ENCODE peak calls at places on chromosomes 5 and 9, in eight cellular contexts. B, R, S, I, G, Q, X and M are unnamed samples.

GRCh38 chr5:33310471-33310870 is 130.3 kb upstream of the TARS1 start:
- DNase-seq in R (peak), Q (no peak), S (no peak), B (no peak), G (no peak), I (no peak), X (no peak), M (no peak)

GRCh38 chr9:33307067-33307466 is 16.8 kb downstream of the NFX1 start:
- DNase-seq in R (no peak), G (no peak), S (no peak), B (no peak), I (no peak), X (no peak), Q (no peak), M (no peak)

GRCh38 chr5:139660105-139660915 is 12.2 kb downstream of the CXXC5 start:
- DNase-seq in B (no peak), G (no peak), I (peak), Q (no peak), R (peak), X (no peak), S (peak), M (no peak)

GRCh38 chr9:114738581-114739316 is 56.8 kb upstream of the TEX48 start:
- DNase-seq in X (peak), R (peak), G (no peak), Q (peak), I (peak), B (peak), S (peak), M (peak)

GRCh38 chr9:71680189-71680983 is 87.9 kb downstream of the CEMIP2 start:
- DNase-seq in X (no peak), B (no peak), R (peak), Q (no peak), G (no peak), S (no peak), I (peak), M (no peak)

GRCh38 chr9:121499427-121500164 is at the start of gene GGTA1:
- DNase-seq in B (peak), R (peak), G (no peak), X (peak), S (peak), Q (no peak), I (peak), M (no peak)

GRCh38 chr9:131869312-131869711 is 129.4 kb upstream of the RAPGEF1 start:
- DNase-seq in G (no peak), B (no peak), X (no peak), S (no peak), Q (no peak), R (no peak), I (no peak), M (no peak)

GRCh38 chr5:74530316-74530917 is 110.1 kb downstream of the ENC1 start:
- DNase-seq in I (no peak), X (no peak), R (no peak), S (no peak), B (no peak), G (no peak), Q (no peak), M (no peak)

GRCh38 chr5:139241139-139241538 is 43.0 kb upstream of the SIL1 start:
- DNase-seq in B (no peak), X (no peak), S (no peak), I (no peak), G (no peak), R (no peak), Q (no peak), M (no peak)

GRCh38 chr9:134059188-134059641 is 8.6 kb downstream of the BRD3 start:
- DNase-seq in X (no peak), S (no peak), I (no peak), G (no peak), Q (no peak), R (no peak), B (no peak), M (no peak)

GRCh38 chr9:37266630-37267029 is 146.3 kb downstream of the ZCCHC7 start:
- DNase-seq in Q (no peak), X (no peak), S (no peak), R (no peak), I (no peak), G (no peak), B (no peak), M (no peak)

GRCh38 chr5:66861402-66861801 is 265.2 kb downstream of the MAST4 start:
- DNase-seq in G (no peak), R (no peak), I (no peak), X (no peak), S (no peak), B (no peak), Q (no peak), M (no peak)

GRCh38 chr5:136246122-136246521 is 53.2 kb upstream of the SMIM32 start:
- DNase-seq in G (no peak), S (no peak), I (peak), R (no peak), B (no peak), Q (no peak), X (no peak), M (no peak)

GRCh38 chr5:173320259-173320658 is 8.0 kb downstream of the STC2 start:
- DNase-seq in R (no peak), B (no peak), Q (no peak), X (no peak), I (no peak), G (no peak), S (no peak), M (peak)

GRCh38 chr9:75185585-75186170 is 97.4 kb downstream of the OSTF1 start:
- DNase-seq in I (no peak), X (peak), R (no peak), B (peak), S (peak), Q (peak), G (no peak), M (peak)

GRCh38 chr5:1642621-1643061 is 118.9 kb upstream of the LPCAT1 start:
- DNase-seq in X (no peak), I (no peak), S (no peak), B (no peak), Q (no peak), G (no peak), R (no peak), M (no peak)

GRCh38 chr9:34267660-34268059 is 61.4 kb downstream of the KIF24 start:
- DNase-seq in G (no peak), X (no peak), I (no peak), S (no peak), B (no peak), R (peak), Q (no peak), M (no peak)

GRCh38 chr5:33565304-33565703 is 124.5 kb downstream of the TARS1 start:
- DNase-seq in R (no peak), I (no peak), Q (no peak), B (no peak), X (no peak), G (no peak), S (peak), M (no peak)

GRCh38 chr5:174610968-174611367 is 113.4 kb upstream of the MSX2 start:
- DNase-seq in B (no peak), X (no peak), G (no peak), R (no peak), S (no peak), I (peak), Q (no peak), M (no peak)

GRCh38 chr5:95327211-95327610 is 42.3 kb upstream of the MCTP1 start:
- DNase-seq in S (no peak), G (no peak), B (no peak), Q (no peak), R (no peak), X (no peak), I (no peak), M (no peak)

GRCh38 chr9:94156549-94157407 is 72.5 kb downstream of the PTPDC1 start:
- DNase-seq in R (no peak), S (peak), B (no peak), Q (no peak), X (peak), I (peak), G (no peak), M (no peak)

GRCh38 chr5:143235423-143235822 is 168.1 kb downstream of the NR3C1 start:
- DNase-seq in S (no peak), X (no peak), I (no peak), Q (no peak), R (no peak), B (no peak), G (no peak), M (no peak)

GRCh38 chr9:109771796-109772525 is 8.0 kb upstream of the PALM2AKAP2 start:
- DNase-seq in B (no peak), G (no peak), R (no peak), S (peak), Q (no peak), X (no peak), I (no peak), M (no peak)